ENCODE peak calls at places on chromosome 15, in six cellular contexts. C, R, Y, J, B and W are unnamed samples.

GRCh38 chr15:72285927-72286516 is 13.7 kb upstream of the PARP6 start:
- DNase-seq in J (peak; percentile 41), R (peak; percentile 60), C (no peak), B (peak; percentile 14), Y (no peak), W (no peak)

GRCh38 chr15:60275624-60276023 is 122.2 kb downstream of the ANXA2 start:
- DNase-seq in Y (no peak), B (no peak), R (no peak), C (no peak), J (no peak), W (no peak)

GRCh38 chr15:90557651-90558084 is 27.9 kb downstream of the CRTC3 start:
- DNase-seq in J (no peak), C (no peak), R (no peak), Y (no peak), B (peak; percentile 65), W (no peak)

GRCh38 chr15:83653639-83654378 is at the start of gene ADAMTSL3:
- DNase-seq in Y (no peak), R (no peak), C (no peak), B (no peak), J (no peak), W (peak; percentile 14)

GRCh38 chr15:100520132-100520921 is 8.4 kb downstream of the CERS3 start:
- DNase-seq in B (no peak), C (no peak), Y (no peak), J (no peak), R (no peak), W (no peak)

GRCh38 chr15:39583586-39584265 is 2.8 kb downstream of the THBS1 start:
- DNase-seq in R (no peak), B (peak; percentile 73), C (peak; percentile 81), Y (no peak), J (no peak), W (no peak)

GRCh38 chr15:46786886-46787285 is 930.4 kb upstream of the SEMA6D start:
- DNase-seq in C (no peak), B (no peak), J (no peak), R (no peak), Y (no peak), W (no peak)

GRCh38 chr15:90789496-90789895 is 72.3 kb downstream of the BLM start:
- DNase-seq in J (no peak), B (no peak), R (no peak), C (no peak), Y (no peak), W (no peak)

GRCh38 chr15:73994912-73995622 is 551 bp downstream of the PML start:
- DNase-seq in B (no peak), R (no peak), C (no peak), J (peak; percentile 33), Y (no peak), W (no peak)

GRCh38 chr15:51736069-51736468 is 1.4 kb downstream of the LYSMD2 start:
- DNase-seq in B (no peak), J (no peak), Y (no peak), R (no peak), C (no peak), W (no peak)

GRCh38 chr15:45023659-45024320 is 795 bp downstream of the SORD start:
- DNase-seq in J (no peak), B (peak; percentile 5), C (peak; percentile 14), Y (peak; percentile 33), R (no peak), W (no peak)

GRCh38 chr15:34993877-34994276 is 5.8 kb upstream of the ZNF770 start:
- DNase-seq in C (no peak), R (no peak), J (no peak), B (no peak), Y (no peak), W (no peak)

GRCh38 chr15:60720493-60721231 is 241.7 kb upstream of the ICE2 start:
- DNase-seq in Y (no peak), B (no peak), C (no peak), R (peak; percentile 34), J (peak; percentile 33), W (no peak)

GRCh38 chr15:45829336-45830153 is 194.7 kb downstream of the SQOR start:
- DNase-seq in B (no peak), Y (no peak), J (no peak), C (no peak), R (no peak), W (no peak)

GRCh38 chr15:74172751-74173544 is 562 bp upstream of the ISLR start:
- DNase-seq in B (peak; percentile 39), Y (no peak), J (no peak), C (no peak), R (no peak), W (no peak)

GRCh38 chr15:70486451-70487379 is 276.6 kb downstream of the UACA start:
- DNase-seq in B (peak; percentile 89), R (peak; percentile 21), C (no peak), J (no peak), Y (peak; percentile 86), W (no peak)

GRCh38 chr15:29208352-29208751 is 61.3 kb downstream of the NSMCE3 start:
- DNase-seq in J (no peak), C (no peak), B (no peak), Y (no peak), R (no peak), W (no peak)

GRCh38 chr15:48696627-48697312 is 51.3 kb upstream of the FBN1 start:
- DNase-seq in B (peak; percentile 58), C (peak; percentile 44), R (no peak), J (no peak), Y (no peak), W (no peak)

GRCh38 chr15:73078722-73079121 is 26.5 kb downstream of the NEO1 start:
- DNase-seq in Y (no peak), B (peak; percentile 90), R (no peak), C (peak; percentile 40), J (no peak), W (no peak)

GRCh38 chr15:101065570-101066221 is 146.5 kb downstream of the LRRK1 start:
- DNase-seq in J (no peak), R (no peak), Y (no peak), C (no peak), B (no peak), W (no peak)

GRCh38 chr15:96330450-96331140 is at the start of gene NR2F2:
- DNase-seq in R (peak; percentile 24), J (peak; percentile 14), C (peak; percentile 84), B (peak; percentile 99), Y (peak; percentile 93), W (no peak)

GRCh38 chr15:29470311-29470710 is 200.7 kb upstream of the NSMCE3 start:
- DNase-seq in C (no peak), Y (no peak), B (no peak), J (no peak), R (no peak), W (no peak)

GRCh38 chr15:80609111-80609510 is 86.0 kb upstream of the ABHD17C start:
- DNase-seq in B (no peak), R (no peak), C (no peak), J (no peak), Y (no peak), W (no peak)

GRCh38 chr15:85639752-85640381 is 154.9 kb downstream of the KLHL25 start:
- DNase-seq in J (no peak), Y (no peak), C (no peak), R (no peak), B (peak; percentile 72), W (no peak)

GRCh38 chr15:81400640-81401236 is 26.7 kb upstream of the TMC3 start:
- DNase-seq in J (peak; percentile 44), C (no peak), R (peak; percentile 52), B (peak; percentile 65), Y (no peak), W (no peak)

GRCh38 chr15:80384442-80384841 is 19.7 kb upstream of the ARNT2 start:
- DNase-seq in R (no peak), B (no peak), Y (no peak), J (no peak), C (no peak), W (no peak)

GRCh38 chr15:90228960-90229359 is 4.8 kb downstream of the CIB1 start:
- DNase-seq in R (no peak), B (no peak), Y (no peak), C (no peak), J (no peak), W (no peak)

GRCh38 chr15:101003076-101003475 is 83.9 kb downstream of the LRRK1 start:
- DNase-seq in C (no peak), Y (no peak), R (no peak), B (no peak), J (no peak), W (no peak)

GRCh38 chr15:58369261-58369699 is 62.5 kb upstream of the LIPC start:
- DNase-seq in Y (no peak), J (peak; percentile 49), C (no peak), R (peak; percentile 36), B (peak; percentile 95), W (no peak)

GRCh38 chr15:25170113-25170731 is 215.4 kb downstream of the SNRPN start:
- DNase-seq in B (no peak), Y (no peak), R (no peak), J (no peak), C (no peak), W (no peak)

GRCh38 chr15:92833493-92834271 is 66.4 kb upstream of the CHD2 start:
- DNase-seq in R (no peak), B (no peak), J (no peak), C (no peak), Y (no peak), W (no peak)
- H3K27ac ChIP-seq in R (peak overlapping the region; percentile 81), B (peak overlapping the region; percentile 62), J (no peak overlapping the region), C (no peak overlapping the region), Y (peak overlapping the region; percentile 76), W (peak overlapping the region; percentile 98)

GRCh38 chr15:66802087-66803001 is 100.3 kb downstream of the SMAD6 start:
- DNase-seq in J (no peak), B (peak; percentile 62), Y (peak; percentile 43), C (no peak), R (no peak), W (no peak)
- H3K27ac ChIP-seq in J (peak overlapping the region; percentile 64), B (peak overlapping the region; percentile 99), Y (peak overlapping the region; percentile 94), C (no peak overlapping the region), R (no peak overlapping the region), W (no peak overlapping the region)

DNA sequence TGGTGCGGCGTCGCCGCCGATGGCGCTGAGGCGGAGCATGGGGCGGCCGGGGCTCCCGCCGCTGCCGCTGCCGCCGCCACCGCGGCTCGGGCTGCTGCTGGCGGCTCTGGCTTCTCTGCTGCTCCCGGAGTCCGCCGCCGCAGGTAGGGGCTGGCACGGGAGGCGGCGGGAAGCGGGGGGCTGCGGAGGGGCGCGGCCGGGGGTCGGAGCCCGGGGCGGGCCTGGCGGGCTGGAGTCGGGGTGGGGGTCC is 152 bp downstream of the TYRO3 start:
- DNase-seq in Y (no peak), J (no peak), C (no peak), R (no peak), B (no peak), W (no peak)
- H3K27ac ChIP-seq in Y (no peak overlapping the region), J (peak overlapping the region; percentile 9), C (no peak overlapping the region), R (no peak overlapping the region), B (peak overlapping the region; percentile 10), W (peak overlapping the region; percentile 89)

GRCh38 chr15:41332788-41333527 is at the start of gene NUSAP1:
- DNase-seq in B (no peak), Y (no peak), C (no peak), R (no peak), J (no peak), W (no peak)
- H3K27ac ChIP-seq in B (peak within 1 kb of the TSS; percentile 45), Y (peak within 1 kb of the TSS; percentile 58), C (peak within 1 kb of the TSS; percentile 87), R (peak within 1 kb of the TSS; percentile 52), J (peak within 1 kb of the TSS; percentile 76), W (peak within 1 kb of the TSS; percentile 11)

GRCh38 chr15:31325432-31325975 is 1.1 kb upstream of the KLF13 start:
- DNase-seq in J (peak; percentile 77), Y (no peak), R (no peak), B (peak; percentile 6), C (no peak), W (peak; percentile 78)
- H3K27ac ChIP-seq in J (peak overlapping the region; percentile 85), Y (no peak overlapping the region), R (peak overlapping the region; percentile 99), B (peak overlapping the region; percentile 92), C (peak overlapping the region; percentile 97), W (peak overlapping the region; percentile 94)